ENCODE peak calls at places on chromosome X, in five cellular contexts. C is GM03348; F is stimulated activated CD4-positive, alpha-beta T cell treated with anti-CD3 and anti-CD28 coated beads, Interleukin-1b, Interleukin-23, amount 100 ng/mL, for 24 hours; Y is activated T-cell treated with anti-CD3 and anti-CD28 coated beads, Interleukin-2, amount 50 U/mL, for 4 hours; B is lower leg skin. J is an unnamed sample.

GRCh38 chrX:150239946-150240642 is 123.0 kb upstream of the MAMLD1 start:
- DNase-seq in B (no peak), Y (no peak), F (no peak), C (no peak), J (peak; percentile 16)

GRCh38 chrX:110853610-110854009 is 58.0 kb upstream of the CHRDL1 start:
- DNase-seq in C (peak; percentile 49), Y (no peak), F (no peak), B (peak; percentile 18), J (no peak)

GRCh38 chrX:51759055-51759454 is 15.8 kb downstream of the GSPT2 start:
- DNase-seq in C (no peak), F (no peak), Y (no peak), B (no peak), J (no peak)

GRCh38 chrX:56797966-56798711 is 69.1 kb downstream of the NBDY start:
- DNase-seq in Y (no peak), B (no peak), F (no peak), C (no peak), J (peak; percentile 70)

GRCh38 chrX:152637649-152638442 is at the start of gene GABRQ:
- DNase-seq in B (no peak), C (peak; percentile 13), F (no peak), Y (no peak), J (no peak)

GRCh38 chrX:28177202-28177601 is 196.0 kb upstream of the DCAF8L1 start:
- DNase-seq in F (no peak), C (no peak), B (no peak), Y (no peak), J (no peak)

GRCh38 chrX:14095702-14096101 is 66.0 kb upstream of the GEMIN8 start:
- DNase-seq in B (peak; percentile 14), F (no peak), C (peak; percentile 60), Y (peak; percentile 10), J (no peak)

GRCh38 chrX:46707274-46707965 is 51.5 kb downstream of the SLC9A7 start:
- DNase-seq in F (no peak), C (no peak), Y (no peak), B (no peak), J (no peak)

GRCh38 chrX:110384490-110384889 is 25.8 kb downstream of the RTL9 start:
- DNase-seq in F (no peak), Y (no peak), C (no peak), B (no peak), J (no peak)

GRCh38 chrX:134883134-134883700 is 107.6 kb upstream of the SMIM10 start:
- DNase-seq in Y (no peak), C (no peak), F (no peak), B (no peak), J (no peak)

GRCh38 chrX:125308653-125309052 is 11.0 kb upstream of the TEX13C start:
- DNase-seq in C (no peak), B (no peak), Y (no peak), F (no peak), J (no peak)

GRCh38 chrX:130079824-130080406 is 30.4 kb downstream of the ELF4 start:
- DNase-seq in C (peak; percentile 80), Y (peak; percentile 50), B (peak; percentile 53), F (no peak), J (no peak)

GRCh38 chrX:50579955-50580354 is 109.3 kb upstream of the DGKK start:
- DNase-seq in C (peak; percentile 45), B (peak; percentile 16), F (no peak), Y (no peak), J (no peak)

GRCh38 chrX:629230-630006 is 1.2 kb upstream of the SHOX start:
- DNase-seq in B (peak; percentile 6), C (no peak), Y (no peak), F (no peak), J (no peak)

GRCh38 chrX:5829060-5829459 is 399.6 kb downstream of the NLGN4X start:
- DNase-seq in Y (no peak), C (no peak), B (no peak), F (no peak), J (no peak)

GRCh38 chrX:149962859-149963757 is 24.8 kb upstream of the EOLA2 start:
- DNase-seq in B (peak; percentile 25), C (peak; percentile 56), Y (no peak), F (no peak), J (no peak)

GRCh38 chrX:21905209-21905735 is 35.2 kb upstream of the SMS start:
- DNase-seq in F (no peak), B (no peak), C (no peak), Y (no peak), J (no peak)

GRCh38 chrX:25158635-25159034 is 142.9 kb upstream of the ARX start:
- DNase-seq in C (no peak), F (no peak), B (no peak), Y (no peak), J (no peak)

GRCh38 chrX:119374736-119375135 is 24.4 kb upstream of the SLC25A43 start:
- DNase-seq in B (no peak), F (no peak), C (peak; percentile 59), Y (no peak), J (no peak)

GRCh38 chrX:37060999-37061398 is 52.8 kb downstream of the FAM47C start:
- DNase-seq in Y (no peak), C (peak; percentile 6), B (no peak), F (no peak), J (no peak)

GRCh38 chrX:122866527-122866926 is 317.6 kb upstream of the GRIA3 start:
- DNase-seq in F (no peak), B (no peak), Y (no peak), C (peak; percentile 42), J (no peak)

GRCh38 chrX:9340619-9341304 is 124.1 kb upstream of the TBL1X start:
- DNase-seq in C (peak; percentile 52), B (peak; percentile 23), F (no peak), Y (no peak), J (no peak)

GRCh38 chrX:21972721-21973120 is 32.2 kb downstream of the SMS start:
- DNase-seq in B (no peak), F (no peak), C (peak; percentile 35), Y (peak; percentile 36), J (no peak)

GRCh38 chrX:150060406-150060805 is 122.1 kb upstream of the EOLA2 start:
- DNase-seq in F (no peak), Y (no peak), B (no peak), C (no peak), J (no peak)

GRCh38 chrX:148902581-148902980 is 402.2 kb downstream of the AFF2 start:
- DNase-seq in C (no peak), Y (no peak), B (no peak), F (no peak), J (no peak)

GRCh38 chrX:45699158-45699557 is 498.5 kb upstream of the DIPK2B start:
- DNase-seq in C (no peak), B (no peak), F (no peak), Y (no peak), J (no peak)

GRCh38 chrX:153764786-153765137 is 713 bp downstream of the PLXNB3 start:
- DNase-seq in F (no peak), B (no peak), C (no peak), Y (peak; percentile 3), J (no peak)

GRCh38 chrX:78237127-78237526 is 90.3 kb downstream of the CYSLTR1 start:
- DNase-seq in F (no peak), Y (no peak), B (no peak), C (no peak), J (no peak)

GRCh38 chrX:3699841-3700381 is 13.5 kb downstream of the PRKX start:
- DNase-seq in C (peak; percentile 10), F (no peak), B (no peak), Y (no peak), J (no peak)

GRCh38 chrX:16838202-16839066 is 31.7 kb downstream of the RBBP7 start:
- DNase-seq in C (peak; percentile 64), B (no peak), F (no peak), Y (no peak), J (no peak)

GRCh38 chrX:7132335-7133035 is 15.0 kb upstream of the STS start:
- DNase-seq in C (peak; percentile 41), B (peak; percentile 41), F (no peak), Y (peak; percentile 15), J (no peak)

GRCh38 chrX:41541381-41541780 is 94.2 kb downstream of the NYX start:
- DNase-seq in C (no peak), B (no peak), Y (no peak), F (no peak), J (no peak)

GRCh38 chrX:150680974-150681373 is 12.2 kb upstream of the MTMR1 start:
- DNase-seq in F (no peak), B (no peak), C (no peak), Y (no peak), J (no peak)